ENCODE peak calls at places on chromosomes 6 and 20, in seven cellular contexts. C is M059J; D is NCI-H1436; W is CD4-positive, alpha-beta memory T cell; N is LoVo; M is Ammon's horn; H is esophagus muscularis mucosa. F is an unnamed sample.

GRCh38 chr6:138099832-138100231 is 7.4 kb downstream of the PERP start:
- DNase-seq in C (peak), D (no peak), W (no peak), N (no peak), M (no peak), H (no peak), F (no peak)

GRCh38 chr20:61770203-61770602 is 295.5 kb downstream of the TAF4 start:
- DNase-seq in C (no peak), D (no peak), W (no peak), N (no peak), M (no peak), H (no peak), F (no peak)

GRCh38 chr6:32195902-32196681 is 3.6 kb upstream of the GPSM3 start:
- DNase-seq in C (peak), D (peak), W (no peak), N (peak), M (peak), H (peak), F (no peak)

GRCh38 chr20:23078994-23079364 is 7.1 kb downstream of the CD93 start:
- DNase-seq in C (no peak), D (peak), W (no peak), N (no peak), M (no peak), H (no peak), F (no peak)

GRCh38 chr6:163400509-163400908 is 14.0 kb upstream of the QKI start:
- DNase-seq in C (no peak), D (no peak), W (no peak), N (no peak), M (no peak), H (no peak), F (no peak)

GRCh38 chr6:155085582-155086253 is 90.6 kb downstream of the TIAM2 start:
- DNase-seq in C (peak), D (no peak), W (no peak), N (peak), M (no peak), H (no peak), F (no peak)

GRCh38 chr6:141195251-141195832 is 937.4 kb upstream of the GJE1 start:
- DNase-seq in C (no peak), D (no peak), W (no peak), N (no peak), M (no peak), H (no peak), F (peak)

GRCh38 chr20:3222635-3223600 is 13.6 kb downstream of the ITPA start:
- DNase-seq in C (no peak), D (peak), W (peak), N (no peak), M (no peak), H (no peak), F (no peak)

GRCh38 chr6:55882731-55883595 is 7.6 kb upstream of the BMP5 start:
- DNase-seq in C (peak), D (no peak), W (no peak), N (peak), M (no peak), H (no peak), F (no peak)

F was measured in Jurkat, Clone E6-1.